ENCODE peak calls at places on chromosome 10, in four cellular contexts. C is fibroblast of lung, G is astrocyte, S is HepG2. V is an unnamed sample.

GRCh38 chr10:75191821-75192568 is 18.6 kb upstream of the VDAC2 start:
- DNase-seq in C (peak; percentile 98), G (peak; percentile 88), S (peak; percentile 78), V (no peak)

GRCh38 chr10:6781133-6781770 is 201.2 kb upstream of the PRKCQ start:
- DNase-seq in C (no peak), G (no peak), S (no peak), V (no peak)

GRCh38 chr10:93495654-93496321 is 624 bp upstream of the CEP55 start:
- DNase-seq in C (peak; percentile 48), G (no peak), S (peak; percentile 4), V (peak; percentile 63)

GRCh38 chr10:93849605-93850004 is 44.2 kb upstream of the SLC35G1 start:
- DNase-seq in C (no peak), G (no peak), S (no peak), V (peak; percentile 45)

GRCh38 chr10:16612148-16612742 is 90.6 kb upstream of the C1QL3 start:
- DNase-seq in C (peak; percentile 42), G (peak; percentile 33), S (peak; percentile 31), V (peak; percentile 81)

GRCh38 chr10:110336111-110336721 is 31.5 kb upstream of the SMNDC1 start:
- DNase-seq in C (peak; percentile 98), G (peak; percentile 99), S (no peak), V (peak; percentile 78)

GRCh38 chr10:110820321-110820814 is 51.4 kb upstream of the PDCD4 start:
- DNase-seq in C (peak; percentile 11), G (peak; percentile 20), S (no peak), V (no peak)

GRCh38 chr10:125428054-125428453 is 254.9 kb downstream of the TEX36 start:
- DNase-seq in C (no peak), G (no peak), S (no peak), V (no peak)

GRCh38 chr10:131485732-131486131 is 174.2 kb upstream of the TCERG1L start:
- DNase-seq in C (no peak), G (no peak), S (no peak), V (no peak)

GRCh38 chr10:80409121-80409520 is 770 bp downstream of the PRXL2A start:
- DNase-seq in C (no peak), G (no peak), S (no peak), V (no peak)

GRCh38 chr10:55786461-55786860 is 574.6 kb downstream of the ZWINT start:
- DNase-seq in C (no peak), G (no peak), S (no peak), V (no peak)

GRCh38 chr10:69512901-69513300 is 60.3 kb downstream of the NEUROG3 start:
- DNase-seq in C (no peak), G (no peak), S (no peak), V (no peak)

GRCh38 chr10:117166420-117167345 is 28.6 kb upstream of the VAX1 start:
- DNase-seq in C (no peak), G (no peak), S (no peak), V (no peak)

GRCh38 chr10:84095821-84096497 is 43.4 kb upstream of the GHITM start:
- DNase-seq in C (no peak), G (peak; percentile 39), S (no peak), V (no peak)

GRCh38 chr10:113680172-113681111 is 730 bp downstream of the CASP7 start:
- DNase-seq in C (peak; percentile 73), G (peak; percentile 49), S (peak; percentile 24), V (no peak)

GRCh38 chr10:127041561-127041960 is 136.3 kb downstream of the DOCK1 start:
- DNase-seq in C (peak; percentile 98), G (peak; percentile 90), S (no peak), V (no peak)

GRCh38 chr10:102398172-102399020 is 2.9 kb downstream of the NFKB2 start:
- DNase-seq in C (no peak), G (no peak), S (no peak), V (no peak)

GRCh38 chr10:124210263-124210662 is 116.9 kb upstream of the CHST15 start:
- DNase-seq in C (no peak), G (no peak), S (no peak), V (no peak)

GRCh38 chr10:73991846-73992245 is 6.1 kb upstream of the VCL start:
- DNase-seq in C (no peak), G (no peak), S (no peak), V (no peak)

GRCh38 chr10:132104062-132104461 is 38.3 kb downstream of the JAKMIP3 start:
- DNase-seq in C (no peak), G (no peak), S (no peak), V (no peak)

GRCh38 chr10:9253121-9253520 is 1198.6 kb downstream of the GATA3 start:
- DNase-seq in C (peak; percentile 73), G (peak; percentile 18), S (no peak), V (no peak)

GRCh38 chr10:72238392-72239175 is 22.5 kb upstream of the ASCC1 start:
- DNase-seq in C (no peak), G (no peak), S (no peak), V (no peak)

GRCh38 chr10:78798976-78799730 is 269.6 kb upstream of the ZMIZ1 start:
- DNase-seq in C (no peak), G (no peak), S (no peak), V (no peak)

GRCh38 chr10:50561266-50561665 is 62.5 kb downstream of the SGMS1 start:
- DNase-seq in C (peak; percentile 99), G (peak; percentile 96), S (no peak), V (no peak)

GRCh38 chr10:93752761-93753160 is 5.0 kb upstream of the LGI1 start:
- DNase-seq in C (peak; percentile 22), G (peak; percentile 30), S (no peak), V (peak; percentile 38)

GRCh38 chr10:121043124-121043849 is 192.1 kb downstream of the WDR11 start:
- DNase-seq in C (no peak), G (no peak), S (peak; percentile 98), V (no peak)

GRCh38 chr10:76487582-76487981 is 1056.2 kb downstream of the LRMDA start:
- DNase-seq in C (peak; percentile 12), G (no peak), S (no peak), V (no peak)

GRCh38 chr10:8133146-8133545 is 78.7 kb downstream of the GATA3 start:
- DNase-seq in C (no peak), G (peak; percentile 49), S (no peak), V (no peak)

GRCh38 chr10:71780722-71781121 is 7.4 kb upstream of the VSIR start:
- DNase-seq in C (no peak), G (no peak), S (no peak), V (no peak)

GRCh38 chr10:86366033-86366901 is at the start of gene GRID1:
- DNase-seq in C (no peak), G (no peak), S (no peak), V (peak; percentile 83)

DNA sequence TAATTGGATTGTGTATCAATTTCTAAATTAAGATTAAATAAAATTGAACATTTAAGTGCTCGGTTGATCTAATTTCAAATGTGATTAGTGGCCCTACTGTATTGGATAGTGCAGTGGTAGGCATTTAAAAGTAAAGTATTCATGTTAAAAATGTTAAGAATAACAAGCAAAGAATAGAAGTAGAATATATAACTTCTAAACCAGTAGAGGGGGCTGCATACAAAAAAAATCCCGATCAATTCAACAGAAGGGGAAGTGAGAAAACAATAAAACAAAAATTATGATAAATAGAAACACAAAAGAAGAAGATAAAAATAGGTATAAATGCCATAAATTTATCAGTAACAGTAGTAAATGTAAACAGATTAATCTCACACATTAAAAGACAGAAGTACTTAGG is 24.9 kb upstream of the WDFY4 start:
- DNase-seq in C (peak; percentile 19), G (no peak), S (no peak), V (peak; percentile 30)
- TF ChIP-seq CTCF in C (no peak), G (peak; percentile 16), S (no peak), V (peak; percentile 71)

GRCh38 chr10:26412932-26413331 is 25.2 kb upstream of the APBB1IP start:
- DNase-seq in C (no peak), G (no peak), S (no peak), V (no peak)
- H4K20me1 ChIP-seq in C (no peaks in the 10 kb centered on the region), G (no peaks in the 10 kb centered on the region), S (no peaks in the 10 kb centered on the region), V (no peaks in the 10 kb centered on the region)

GRCh38 chr10:101224910-101225823 is 4.1 kb downstream of the LBX1 start:
- DNase-seq in C (no peak), G (no peak), S (no peak), V (peak; percentile 77)
- TF ChIP-seq EZH2 in C (peak; percentile 90), G (peak; percentile 96), S (peak; percentile 53), V (peak; percentile 93)

GRCh38 chr10:12800302-12800701 is 201.2 kb downstream of the CCDC3 start:
- DNase-seq in C (no peak), G (no peak), S (no peak), V (no peak)
- TF ChIP-seq CTCF in C (no peak), G (peak; percentile 14), S (no peak), V (peak; percentile 51)

DNA sequence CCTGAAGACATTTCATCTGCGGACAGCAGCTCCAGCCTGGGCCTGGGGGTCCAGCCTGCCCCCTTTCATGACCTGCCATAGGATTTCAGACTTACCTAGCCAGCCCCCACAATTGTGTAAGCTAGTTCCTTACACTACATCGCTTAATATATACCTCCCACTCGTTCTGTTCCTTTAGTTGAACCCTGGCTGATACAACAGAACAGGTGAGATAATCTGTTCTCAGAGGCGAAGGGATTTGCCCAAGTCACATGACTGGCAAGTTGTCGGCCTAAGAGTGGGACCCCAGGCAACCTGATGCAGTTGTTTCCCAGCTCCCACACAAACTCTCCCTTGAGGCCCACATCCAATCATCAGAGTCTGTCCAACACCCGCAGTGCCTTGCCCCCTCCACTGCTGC is 168.2 kb downstream of the SH3PXD2A start:
- DNase-seq in C (no peak), G (no peak), S (no peak), V (no peak)
- H4K20me1 ChIP-seq in C (no peaks in the 10 kb centered on the region), G (peaks cover 32% of the 10 kb centered on the region), S (peaks cover 22% of the 10 kb centered on the region), V (no peaks in the 10 kb centered on the region)

GRCh38 chr10:21518629-21519321 is 6.7 kb downstream of the SKIDA1 start:
- DNase-seq in C (no peak), G (peak; percentile 71), S (no peak), V (peak; percentile 65)

GRCh38 chr10:21521910-21522533 is 3.5 kb downstream of the SKIDA1 start:
- DNase-seq in C (peak; percentile 40), G (no peak), S (no peak), V (peak; percentile 24)

GRCh38 chr10:21519327-21519933 is 6.1 kb downstream of the SKIDA1 start:
- DNase-seq in C (peak; percentile 63), G (no peak), S (no peak), V (peak; percentile 14)

GRCh38 chr10:21517983-21518628 is 7.4 kb downstream of the SKIDA1 start:
- DNase-seq in C (peak; percentile 91), G (peak; percentile 73), S (no peak), V (peak; percentile 67)

GRCh38 chr10:21519981-21520436 is 5.5 kb downstream of the SKIDA1 start:
- DNase-seq in C (peak; percentile 90), G (peak; percentile 85), S (no peak), V (peak; percentile 53)
- TF ChIP-seq EZH2 in C (no peak), G (no peak), S (no peak), V (no peak)

DNA sequence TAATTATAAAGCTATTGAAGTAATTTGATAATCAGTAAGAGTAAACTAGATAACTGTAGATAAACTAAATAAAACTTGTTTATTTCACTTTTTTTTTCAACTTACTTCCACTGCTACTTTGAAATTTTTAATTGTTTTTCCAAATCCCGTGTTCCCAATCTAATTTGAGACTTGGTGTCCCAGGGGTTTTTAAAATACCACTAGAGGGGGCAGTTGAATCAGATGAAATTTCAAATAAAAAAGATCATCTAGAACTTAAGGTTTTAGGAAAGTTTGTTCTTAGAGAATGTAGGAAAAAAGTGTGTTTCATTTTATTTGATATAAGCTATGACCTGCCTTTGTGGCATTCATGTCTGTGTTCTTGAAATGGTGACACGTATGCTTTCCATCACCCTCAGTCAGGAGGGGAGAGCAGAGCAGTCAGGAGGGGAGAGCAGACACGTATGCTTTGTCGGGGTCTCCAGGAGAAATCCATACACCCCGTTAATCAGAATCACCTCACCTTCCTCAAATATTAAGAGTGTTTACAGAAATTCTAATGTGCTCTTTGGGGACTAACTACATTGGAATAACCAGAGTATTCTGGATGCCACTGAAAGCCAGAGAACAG is 49.9 kb downstream of the C10orf67 start:
- DNase-seq in C (peak; percentile 60), G (no peak), S (no peak), V (peak; percentile 12)
- TF ChIP-seq CTCF in C (peak; percentile 47), G (peak; percentile 38), S (peak; percentile 17), V (peak; percentile 74)

V was measured in neural progenitor cell.